ENCODE peak calls at places on chromosomes 5 and 9, in five cellular contexts. W is CD4-positive, alpha-beta T cell; J is fibroblast of lung; U is pancreas; T is CD8-positive, alpha-beta T cell. Y is an unnamed sample.

GRCh38 chr5:116681334-116682013 is 106.9 kb upstream of the SEMA6A start:
- DNase-seq in J (no peak), U (no peak), W (no peak), T (no peak), Y (no peak)

GRCh38 chr9:107949058-107949457 is 459.5 kb upstream of the KLF4 start:
- DNase-seq in W (no peak), T (no peak), U (no peak), J (peak), Y (no peak)

GRCh38 chr9:36948051-36948450 is 86.0 kb downstream of the PAX5 start:
- DNase-seq in T (no peak), J (no peak), U (no peak), W (no peak), Y (no peak)

GRCh38 chr5:5373351-5374033 is 49.0 kb upstream of the ICE1 start:
- DNase-seq in W (no peak), U (no peak), J (no peak), T (no peak), Y (no peak)

GRCh38 chr5:167608708-167609272 is 682.7 kb upstream of the WWC1 start:
- DNase-seq in U (no peak), T (no peak), J (no peak), W (no peak), Y (peak)

GRCh38 chr5:176533390-176533789 is 3.8 kb downstream of the RNF44 start:
- DNase-seq in U (peak), W (no peak), T (no peak), J (no peak), Y (no peak)

GRCh38 chr5:73901045-73901444 is 275.0 kb downstream of the ARHGEF28 start:
- DNase-seq in U (no peak), J (peak), W (no peak), T (no peak), Y (no peak)

GRCh38 chr9:115650768-115651167 is 502.8 kb upstream of the PAPPA start:
- DNase-seq in J (peak), W (no peak), T (no peak), U (no peak), Y (no peak)

GRCh38 chr5:61408476-61409168 is 76.6 kb downstream of the ZSWIM6 start:
- DNase-seq in W (peak), U (peak), T (peak), J (peak), Y (peak)

GRCh38 chr5:102798103-102798502 is 43.0 kb downstream of the PAM start:
- DNase-seq in U (no peak), W (no peak), J (no peak), T (no peak), Y (no peak)

GRCh38 chr5:150846651-150847333 is 471 bp downstream of the IRGM start:
- DNase-seq in T (peak), U (peak), W (peak), J (peak), Y (peak)

GRCh38 chr5:32475338-32476097 is 31.0 kb upstream of the ZFR start:
- DNase-seq in T (no peak), J (no peak), W (no peak), U (no peak), Y (no peak)

GRCh38 chr9:116504893-116505480 is 182.1 kb upstream of the TRIM32 start:
- DNase-seq in U (no peak), T (no peak), J (no peak), W (no peak), Y (no peak)

GRCh38 chr5:32123889-32124676 is 50.0 kb downstream of the GOLPH3 start:
- DNase-seq in W (no peak), U (no peak), T (no peak), J (no peak), Y (no peak)

GRCh38 chr5:132785864-132786263 is 8.8 kb upstream of the SEPTIN8 start:
- DNase-seq in W (no peak), U (no peak), J (no peak), T (no peak), Y (no peak)

GRCh38 chr5:59517926-59518585 is 375.5 kb downstream of the PDE4D start:
- DNase-seq in U (no peak), W (no peak), J (peak), T (no peak), Y (peak)

GRCh38 chr5:66989286-66989685 is 207.3 kb downstream of the CD180 start:
- DNase-seq in W (no peak), U (no peak), J (no peak), T (no peak), Y (peak)

GRCh38 chr5:165157209-165157608 is 1651.8 kb downstream of the MAT2B start:
- DNase-seq in J (no peak), U (no peak), T (no peak), W (no peak), Y (no peak)

GRCh38 chr5:171842006-171842776 is 56.6 kb downstream of the SMIM23 start:
- DNase-seq in U (no peak), W (no peak), J (no peak), T (no peak), Y (no peak)

GRCh38 chr5:140261403-140262171 is 41.3 kb downstream of the PFDN1 start:
- DNase-seq in W (peak), J (peak), T (no peak), U (peak), Y (peak)

GRCh38 chr9:111068816-111069215 is 30.5 kb upstream of the LPAR1 start:
- DNase-seq in T (no peak), U (no peak), J (no peak), W (no peak), Y (no peak)

GRCh38 chr5:149911031-149911430 is 33.6 kb downstream of the PDE6A start:
- DNase-seq in U (no peak), T (no peak), J (no peak), W (no peak), Y (peak)

GRCh38 chr5:38582662-38583061 is 26.2 kb upstream of the LIFR start:
- DNase-seq in W (no peak), J (no peak), U (no peak), T (no peak), Y (no peak)

GRCh38 chr5:139415221-139415861 is 11.5 kb upstream of the SPATA24 start:
- DNase-seq in T (no peak), U (no peak), J (no peak), W (no peak), Y (peak)

GRCh38 chr9:100213730-100214477 is 114.9 kb downstream of the INVS start:
- DNase-seq in J (no peak), T (no peak), W (no peak), U (no peak), Y (no peak)

GRCh38 chr9:107213561-107214028 is 69.5 kb upstream of the RAD23B start:
- DNase-seq in J (peak), W (no peak), U (no peak), T (no peak), Y (peak)

GRCh38 chr9:20357207-20357503 is 265.1 kb downstream of the MLLT3 start:
- DNase-seq in U (no peak), W (no peak), J (no peak), T (no peak), Y (no peak)

GRCh38 chr9:84702469-84702868 is 32.9 kb downstream of the NTRK2 start:
- DNase-seq in T (no peak), J (no peak), U (no peak), W (no peak), Y (no peak)

GRCh38 chr9:87606921-87607521 is 109.4 kb downstream of the DAPK1 start:
- DNase-seq in J (peak), T (no peak), U (no peak), W (no peak), Y (no peak)

DNA sequence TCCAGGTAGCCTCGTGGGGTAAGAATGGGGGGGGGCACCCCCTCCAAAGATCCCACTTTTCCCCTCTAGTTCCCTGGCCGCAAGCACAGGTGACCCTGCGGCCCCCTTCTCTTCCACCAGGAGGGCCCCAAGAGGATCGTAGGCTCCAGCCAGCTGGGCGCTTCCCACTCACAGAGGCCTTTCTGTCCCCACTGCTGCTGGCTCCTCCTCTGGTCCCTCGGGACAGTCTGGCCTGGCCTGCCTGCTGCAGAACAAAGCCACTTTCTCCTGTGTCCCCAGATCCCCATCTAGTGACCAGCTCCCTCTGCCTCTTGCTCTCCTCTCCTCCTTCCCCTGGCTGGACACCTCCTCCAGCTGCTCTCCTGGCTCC is 534 bp upstream of the SAPCD2 start:
- DNase-seq in J (no peak), T (no peak), U (peak), W (no peak), Y (no peak)
- H3K27ac ChIP-seq in J (no peak), T (peak), U (peak), W (no peak), Y (no peak)

GRCh38 chr5:88882321-88883038 is 504 bp downstream of the MEF2C start:
- DNase-seq in U (no peak), J (peak), W (no peak), T (no peak), Y (no peak)

GRCh38 chr5:88883059-88883565 is at the start of gene MEF2C:
- DNase-seq in J (peak), U (peak), T (peak), W (no peak), Y (no peak)

GRCh38 chr5:88879724-88880123 is 3.3 kb downstream of the MEF2C start:
- DNase-seq in T (no peak), W (no peak), U (no peak), J (no peak), Y (no peak)

GRCh38 chr5:88880196-88880595 is 2.8 kb downstream of the MEF2C start:
- DNase-seq in U (no peak), T (no peak), W (no peak), J (no peak), Y (no peak)

DNA sequence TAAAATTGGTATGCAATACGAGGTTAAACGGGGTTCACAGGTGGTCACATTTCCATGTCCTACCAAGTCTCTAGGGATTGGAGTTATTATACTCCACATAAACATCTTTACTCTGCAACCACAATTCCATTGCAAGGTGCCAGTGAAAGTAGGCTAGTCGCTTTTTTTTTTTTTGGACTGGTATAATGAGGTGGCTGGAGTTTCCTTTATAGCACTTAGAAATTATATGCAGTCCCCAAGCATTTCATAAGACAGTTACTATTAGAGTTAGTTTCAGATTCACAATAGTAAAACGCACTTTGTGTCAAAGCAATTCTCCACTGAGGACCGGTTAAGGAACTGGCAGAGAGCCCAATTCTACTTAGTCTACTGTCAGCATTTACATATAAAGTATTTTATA is 1.4 kb downstream of the MEF2C start:
- DNase-seq in W (no peak), T (no peak), U (no peak), J (peak), Y (no peak)
- H3K27ac ChIP-seq in W (no peak), T (no peak), U (peak), J (no peak), Y (no peak)

DNA sequence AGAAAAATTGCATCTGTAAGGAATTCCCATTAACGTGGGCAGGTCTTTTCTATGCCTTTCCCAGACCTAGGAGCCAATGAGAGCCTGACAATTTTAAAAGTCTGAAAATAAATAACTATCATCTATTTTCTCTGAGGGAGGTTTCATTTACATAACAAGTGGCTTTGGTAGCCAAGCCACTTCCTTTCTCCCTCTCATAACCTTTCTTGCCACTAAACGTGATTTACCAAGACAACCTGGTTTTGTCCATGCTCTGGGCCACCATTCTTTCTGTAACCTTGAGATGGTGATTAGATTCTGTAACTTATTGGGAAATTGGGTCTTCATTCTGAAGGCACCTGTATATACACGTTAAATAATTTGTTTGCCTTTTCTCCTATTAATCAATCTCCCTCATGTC is 1046.9 kb downstream of the CDH12 start:
- DNase-seq in W (no peak), J (no peak), U (no peak), T (no peak), Y (no peak)
- H3K27ac ChIP-seq in W (no peak), J (no peak), U (no peak), T (no peak), Y (peak)

GRCh38 chr9:131673531-131673930 is 66.3 kb downstream of the RAPGEF1 start:
- DNase-seq in T (no peak), W (no peak), J (no peak), U (no peak), Y (no peak)
- H3K27ac ChIP-seq in T (no peak), W (no peak), J (no peak), U (no peak), Y (no peak)

GRCh38 chr9:27537027-27537435 is 7.4 kb upstream of the MOB3B start:
- DNase-seq in U (no peak), W (no peak), J (no peak), T (no peak), Y (no peak)

GRCh38 chr9:27536168-27536567 is 6.6 kb upstream of the MOB3B start:
- DNase-seq in T (no peak), W (no peak), U (no peak), J (no peak), Y (no peak)

GRCh38 chr9:27534131-27534530 is 4.5 kb upstream of the MOB3B start:
- DNase-seq in T (no peak), J (no peak), U (no peak), W (no peak), Y (no peak)

GRCh38 chr9:27534658-27535209 is 5.1 kb upstream of the MOB3B start:
- DNase-seq in J (no peak), U (no peak), W (no peak), T (no peak), Y (no peak)

DNA sequence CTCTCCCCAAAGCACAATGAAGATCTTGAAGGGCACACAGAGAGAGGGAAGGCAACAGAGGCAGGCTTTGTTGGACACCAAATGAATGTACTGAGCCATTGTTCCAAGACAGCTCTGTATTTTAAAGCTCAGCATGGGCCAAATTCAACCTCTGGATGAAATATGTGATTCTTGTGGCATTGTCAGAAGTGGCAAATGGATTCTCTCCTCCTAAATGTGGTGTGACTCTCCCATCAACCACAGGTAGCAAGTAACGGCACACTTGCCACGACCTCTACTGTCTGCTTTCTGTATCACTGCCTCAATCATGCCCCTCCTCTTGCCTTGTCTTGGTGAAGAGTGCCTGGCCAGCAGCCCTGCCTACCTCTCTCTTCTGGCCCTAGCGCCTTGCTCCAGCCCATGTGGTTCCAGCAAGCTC is 6.1 kb upstream of the MOB3B start:
- DNase-seq in T (no peak), U (peak), J (no peak), W (no peak), Y (no peak)
- H3K27ac ChIP-seq in T (no peak), U (no peak), J (no peak), W (no peak), Y (no peak)

GRCh38 chr9:124267271-124267807 is 9.6 kb downstream of the NEK6 start:
- DNase-seq in W (no peak), J (peak), T (no peak), U (peak), Y (peak)

GRCh38 chr9:124269556-124269955 is 11.8 kb downstream of the NEK6 start:
- DNase-seq in J (no peak), W (no peak), T (no peak), U (no peak), Y (no peak)

GRCh38 chr9:124266139-124266825 is 8.5 kb downstream of the NEK6 start:
- DNase-seq in U (no peak), W (no peak), T (no peak), J (no peak), Y (no peak)

GRCh38 chr9:124266826-124267201 is 9.1 kb downstream of the NEK6 start:
- DNase-seq in U (no peak), T (no peak), J (no peak), W (no peak), Y (no peak)

GRCh38 chr9:124268248-124268647 is 10.5 kb downstream of the NEK6 start:
- DNase-seq in T (no peak), W (no peak), J (no peak), U (no peak), Y (no peak)
- H3K27ac ChIP-seq in T (no peak), W (no peak), J (no peak), U (peak), Y (peak)

DNA sequence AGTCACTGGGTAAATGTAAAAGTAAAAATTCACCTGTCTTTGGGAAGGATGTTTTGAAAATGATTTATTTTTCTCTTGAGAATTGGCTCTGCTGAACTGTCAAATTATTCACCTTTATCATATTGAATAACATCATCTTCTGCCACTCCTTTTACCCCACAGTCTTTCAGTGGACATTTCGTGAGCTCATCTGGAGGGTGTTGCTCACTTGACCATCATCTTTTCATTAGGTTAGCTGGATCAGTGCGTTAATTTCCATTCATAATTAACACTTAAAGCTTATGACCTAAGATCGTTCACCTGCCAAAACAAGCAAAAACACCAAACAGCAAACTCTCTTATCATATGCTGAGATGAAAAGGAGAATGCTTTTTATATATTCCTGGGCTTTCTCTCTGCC is 53.4 kb upstream of the TNFAIP8 start:
- DNase-seq in J (no peak), T (no peak), U (no peak), W (no peak), Y (no peak)
- H3K27ac ChIP-seq in J (peak), T (no peak), U (peak), W (peak), Y (peak)

DNA sequence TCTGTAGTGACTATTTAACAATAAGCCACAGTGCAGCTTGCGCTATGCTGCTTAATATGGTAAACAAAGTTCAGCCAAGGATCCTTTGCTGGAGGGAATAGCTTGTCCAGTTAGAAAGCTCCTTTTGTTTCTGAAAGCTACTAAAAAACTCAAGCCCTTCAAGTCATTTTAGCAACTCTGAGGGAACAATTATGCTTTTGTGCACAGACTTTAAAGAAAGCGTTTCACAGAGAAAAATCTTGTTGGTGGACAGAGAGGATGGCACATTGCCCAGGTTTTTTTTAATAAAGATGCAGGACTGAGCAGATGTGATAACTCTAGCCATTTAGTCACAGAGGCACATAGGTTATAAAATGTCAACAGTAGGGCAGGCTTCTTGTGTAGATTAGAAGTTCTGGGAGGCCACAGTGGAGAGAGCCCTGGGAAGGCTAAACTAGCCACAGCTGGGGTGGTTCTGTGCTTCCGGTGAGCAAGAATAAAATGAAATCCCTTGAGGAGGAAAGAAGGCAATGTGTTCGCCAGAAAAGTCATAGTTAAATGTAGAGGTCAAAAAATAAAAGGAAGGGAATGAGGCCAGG is 63.4 kb downstream of the ALDH7A1 start:
- DNase-seq in T (no peak), U (no peak), W (no peak), J (peak), Y (no peak)
- H3K27ac ChIP-seq in T (no peak), U (peak), W (no peak), J (no peak), Y (no peak)

DNA sequence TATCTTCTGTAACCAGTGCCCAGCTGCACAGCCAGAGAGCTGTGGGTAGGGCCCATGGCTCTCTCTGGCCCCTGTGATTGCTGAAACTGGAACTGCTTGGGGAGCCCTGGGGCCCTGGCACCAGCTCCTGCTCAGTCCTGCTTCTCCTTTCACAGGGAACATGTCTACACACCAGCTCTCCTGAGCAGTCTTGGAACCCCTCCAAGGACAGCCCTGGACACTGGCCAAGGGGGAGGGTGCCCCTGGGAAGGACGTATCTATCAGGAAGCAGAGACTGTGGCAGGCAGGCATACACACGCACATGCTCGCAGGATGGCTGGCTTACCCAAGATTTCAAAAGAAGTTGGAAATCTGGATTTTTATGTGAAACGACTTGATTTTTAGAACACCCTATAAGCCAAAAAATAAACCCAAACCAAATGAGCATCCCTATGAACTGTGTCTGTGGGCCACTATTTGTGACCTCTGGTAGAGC is 8.8 kb upstream of the TRAF1 start:
- DNase-seq in T (no peak), U (peak), J (peak), W (no peak), Y (peak)
- H3K27ac ChIP-seq in T (peak), U (peak), J (peak), W (peak), Y (peak)